ENCODE peak calls at places on chromosome 10, in eight cellular contexts. One of them, this sample, is unnamed.

GRCh38 chr10:129466703-129467345 is at the start of gene MGMT:
- DNase-seq in endothelial cell: peak
- DNase-seq in stimulated activated CD4-positive, alpha-beta T cell treated with anti-CD3 and anti-CD28 coated beads, Interleukin-2, amount 100 ng/mL, for 48 hours: peak
- DNase-seq in RPMI7951: peak
- DNase-seq in cardiac fibroblast: peak
- DNase-seq in myocyte: peak
- DNase-seq in spleen: peak
- DNase-seq in NAMALWA: peak
- DNase-seq in this sample: peak

GRCh38 chr10:75226656-75227055 is 9.1 kb downstream of the COMTD1 start:
- DNase-seq in endothelial cell: no peak
- DNase-seq in stimulated activated CD4-positive, alpha-beta T cell treated with anti-CD3 and anti-CD28 coated beads, Interleukin-2, amount 100 ng/mL, for 48 hours: no peak
- DNase-seq in RPMI7951: no peak
- DNase-seq in cardiac fibroblast: no peak
- DNase-seq in myocyte: no peak
- DNase-seq in spleen: no peak
- DNase-seq in NAMALWA: no peak
- DNase-seq in this sample: no peak

GRCh38 chr10:125193306-125193877 is 33.0 kb upstream of the CTBP2 start:
- DNase-seq in endothelial cell: no peak
- DNase-seq in stimulated activated CD4-positive, alpha-beta T cell treated with anti-CD3 and anti-CD28 coated beads, Interleukin-2, amount 100 ng/mL, for 48 hours: no peak
- DNase-seq in RPMI7951: no peak
- DNase-seq in cardiac fibroblast: no peak
- DNase-seq in myocyte: no peak
- DNase-seq in spleen: peak
- DNase-seq in NAMALWA: no peak
- DNase-seq in this sample: peak

GRCh38 chr10:132714906-132715790 is 70.8 kb downstream of the NKX6-2 start:
- DNase-seq in endothelial cell: no peak
- DNase-seq in stimulated activated CD4-positive, alpha-beta T cell treated with anti-CD3 and anti-CD28 coated beads, Interleukin-2, amount 100 ng/mL, for 48 hours: no peak
- DNase-seq in RPMI7951: no peak
- DNase-seq in cardiac fibroblast: no peak
- DNase-seq in myocyte: no peak
- DNase-seq in spleen: peak
- DNase-seq in NAMALWA: no peak
- DNase-seq in this sample: no peak

GRCh38 chr10:106134326-106135000 is 1030.0 kb downstream of the SORCS1 start:
- DNase-seq in endothelial cell: no peak
- DNase-seq in stimulated activated CD4-positive, alpha-beta T cell treated with anti-CD3 and anti-CD28 coated beads, Interleukin-2, amount 100 ng/mL, for 48 hours: no peak
- DNase-seq in RPMI7951: no peak
- DNase-seq in cardiac fibroblast: no peak
- DNase-seq in myocyte: no peak
- DNase-seq in spleen: no peak
- DNase-seq in NAMALWA: no peak
- DNase-seq in this sample: no peak

GRCh38 chr10:93471110-93471651 is 11.0 kb downstream of the MYOF start:
- DNase-seq in endothelial cell: no peak
- DNase-seq in stimulated activated CD4-positive, alpha-beta T cell treated with anti-CD3 and anti-CD28 coated beads, Interleukin-2, amount 100 ng/mL, for 48 hours: no peak
- DNase-seq in RPMI7951: peak
- DNase-seq in cardiac fibroblast: peak
- DNase-seq in myocyte: peak
- DNase-seq in spleen: no peak
- DNase-seq in NAMALWA: no peak
- DNase-seq in this sample: no peak

GRCh38 chr10:103553743-103554487 is 60.4 kb downstream of the NEURL1 start:
- DNase-seq in endothelial cell: no peak
- DNase-seq in stimulated activated CD4-positive, alpha-beta T cell treated with anti-CD3 and anti-CD28 coated beads, Interleukin-2, amount 100 ng/mL, for 48 hours: peak
- DNase-seq in RPMI7951: no peak
- DNase-seq in cardiac fibroblast: no peak
- DNase-seq in myocyte: no peak
- DNase-seq in spleen: peak
- DNase-seq in NAMALWA: no peak
- DNase-seq in this sample: no peak

GRCh38 chr10:22437620-22438588 is 92.6 kb downstream of the SPAG6 start:
- DNase-seq in endothelial cell: no peak
- DNase-seq in stimulated activated CD4-positive, alpha-beta T cell treated with anti-CD3 and anti-CD28 coated beads, Interleukin-2, amount 100 ng/mL, for 48 hours: no peak
- DNase-seq in RPMI7951: no peak
- DNase-seq in cardiac fibroblast: no peak
- DNase-seq in myocyte: no peak
- DNase-seq in spleen: no peak
- DNase-seq in NAMALWA: no peak
- DNase-seq in this sample: no peak

GRCh38 chr10:7670157-7670556 is 3.4 kb upstream of the ITIH5 start:
- DNase-seq in endothelial cell: no peak
- DNase-seq in stimulated activated CD4-positive, alpha-beta T cell treated with anti-CD3 and anti-CD28 coated beads, Interleukin-2, amount 100 ng/mL, for 48 hours: no peak
- DNase-seq in RPMI7951: no peak
- DNase-seq in cardiac fibroblast: no peak
- DNase-seq in myocyte: no peak
- DNase-seq in spleen: no peak
- DNase-seq in NAMALWA: no peak
- DNase-seq in this sample: no peak

GRCh38 chr10:104099274-104099673 is 13.6 kb upstream of the COL17A1 start:
- DNase-seq in endothelial cell: no peak
- DNase-seq in stimulated activated CD4-positive, alpha-beta T cell treated with anti-CD3 and anti-CD28 coated beads, Interleukin-2, amount 100 ng/mL, for 48 hours: no peak
- DNase-seq in RPMI7951: no peak
- DNase-seq in cardiac fibroblast: peak
- DNase-seq in myocyte: no peak
- DNase-seq in spleen: no peak
- DNase-seq in NAMALWA: no peak
- DNase-seq in this sample: no peak

GRCh38 chr10:2351566-2351965 is 614.2 kb upstream of the ADARB2 start:
- DNase-seq in endothelial cell: no peak
- DNase-seq in stimulated activated CD4-positive, alpha-beta T cell treated with anti-CD3 and anti-CD28 coated beads, Interleukin-2, amount 100 ng/mL, for 48 hours: no peak
- DNase-seq in RPMI7951: peak
- DNase-seq in cardiac fibroblast: no peak
- DNase-seq in myocyte: no peak
- DNase-seq in spleen: no peak
- DNase-seq in NAMALWA: no peak
- DNase-seq in this sample: no peak

GRCh38 chr10:4359003-4359402 is 467.0 kb upstream of the AKR1E2 start:
- DNase-seq in endothelial cell: no peak
- DNase-seq in stimulated activated CD4-positive, alpha-beta T cell treated with anti-CD3 and anti-CD28 coated beads, Interleukin-2, amount 100 ng/mL, for 48 hours: no peak
- DNase-seq in RPMI7951: no peak
- DNase-seq in cardiac fibroblast: peak
- DNase-seq in myocyte: no peak
- DNase-seq in spleen: no peak
- DNase-seq in NAMALWA: no peak
- DNase-seq in this sample: no peak

GRCh38 chr10:111113961-111114830 is 37.4 kb downstream of the ADRA2A start:
- DNase-seq in endothelial cell: no peak
- DNase-seq in stimulated activated CD4-positive, alpha-beta T cell treated with anti-CD3 and anti-CD28 coated beads, Interleukin-2, amount 100 ng/mL, for 48 hours: no peak
- DNase-seq in RPMI7951: peak
- DNase-seq in cardiac fibroblast: no peak
- DNase-seq in myocyte: peak
- DNase-seq in spleen: no peak
- DNase-seq in NAMALWA: no peak
- DNase-seq in this sample: peak

GRCh38 chr10:123558651-123559050 is 107.5 kb upstream of the GPR26 start:
- DNase-seq in endothelial cell: no peak
- DNase-seq in stimulated activated CD4-positive, alpha-beta T cell treated with anti-CD3 and anti-CD28 coated beads, Interleukin-2, amount 100 ng/mL, for 48 hours: no peak
- DNase-seq in RPMI7951: no peak
- DNase-seq in cardiac fibroblast: no peak
- DNase-seq in myocyte: no peak
- DNase-seq in spleen: no peak
- DNase-seq in NAMALWA: no peak
- DNase-seq in this sample: no peak

GRCh38 chr10:120048358-120048757 is 155.8 kb downstream of the SEC23IP start:
- DNase-seq in endothelial cell: no peak
- DNase-seq in stimulated activated CD4-positive, alpha-beta T cell treated with anti-CD3 and anti-CD28 coated beads, Interleukin-2, amount 100 ng/mL, for 48 hours: no peak
- DNase-seq in RPMI7951: no peak
- DNase-seq in cardiac fibroblast: no peak
- DNase-seq in myocyte: no peak
- DNase-seq in spleen: no peak
- DNase-seq in NAMALWA: no peak
- DNase-seq in this sample: no peak

GRCh38 chr10:104680467-104681401 is 39.6 kb downstream of the SORCS3 start:
- DNase-seq in endothelial cell: peak
- DNase-seq in stimulated activated CD4-positive, alpha-beta T cell treated with anti-CD3 and anti-CD28 coated beads, Interleukin-2, amount 100 ng/mL, for 48 hours: no peak
- DNase-seq in RPMI7951: no peak
- DNase-seq in cardiac fibroblast: no peak
- DNase-seq in myocyte: no peak
- DNase-seq in spleen: no peak
- DNase-seq in NAMALWA: no peak
- DNase-seq in this sample: no peak

GRCh38 chr10:86066696-86067095 is 299.9 kb downstream of the GRID1 start:
- DNase-seq in endothelial cell: no peak
- DNase-seq in stimulated activated CD4-positive, alpha-beta T cell treated with anti-CD3 and anti-CD28 coated beads, Interleukin-2, amount 100 ng/mL, for 48 hours: no peak
- DNase-seq in RPMI7951: no peak
- DNase-seq in cardiac fibroblast: no peak
- DNase-seq in myocyte: no peak
- DNase-seq in spleen: peak
- DNase-seq in NAMALWA: no peak
- DNase-seq in this sample: no peak